ENCODE peak calls at places on chromosomes 5 and 9, in seven cellular contexts. S, Y, T, X, L, C and Z are unnamed samples.
A peak's percentile ranks its signal among the peaks of the same experiment; 100 is the strongest.

GRCh38 chr9:113538646-113539430 is 75.3 kb downstream of the RGS3 start:
- DNase-seq in Y (no peak), T (no peak), S (no peak), C (no peak), L (no peak), X (no peak), Z (no peak)

GRCh38 chr9:23382418-23382817 is 443.6 kb downstream of the ELAVL2 start:
- DNase-seq in C (no peak), L (no peak), T (no peak), X (no peak), S (no peak), Y (no peak), Z (no peak)

GRCh38 chr9:129823163-129823933 is 588 bp downstream of the TOR1A start:
- DNase-seq in X (no peak), C (peak; percentile 8), L (no peak), T (no peak), S (no peak), Y (no peak), Z (no peak)

GRCh38 chr9:109558718-109559151 is 60.6 kb upstream of the PTPN3 start:
- DNase-seq in L (no peak), T (no peak), X (no peak), C (no peak), Y (no peak), S (no peak), Z (no peak)

GRCh38 chr9:127444283-127444920 is 6.8 kb downstream of the RPL12 start:
- DNase-seq in S (no peak), L (no peak), Y (no peak), T (no peak), C (no peak), X (no peak), Z (no peak)

GRCh38 chr5:31133488-31133887 is 60.0 kb upstream of the CDH6 start:
- DNase-seq in Y (peak; percentile 10), T (peak; percentile 22), L (no peak), S (no peak), X (no peak), C (no peak), Z (peak; percentile 12)

GRCh38 chr5:39462211-39462610 is 37.4 kb upstream of the DAB2 start:
- DNase-seq in T (no peak), X (no peak), Y (no peak), S (no peak), C (no peak), L (no peak), Z (no peak)

GRCh38 chr5:55853818-55854217 is 2.7 kb downstream of the IL31RA start:
- DNase-seq in S (no peak), X (no peak), Y (peak; percentile 49), L (no peak), C (no peak), T (no peak), Z (peak; percentile 38)

GRCh38 chr5:90868799-90869198 is 310.2 kb downstream of the ADGRV1 start:
- DNase-seq in S (no peak), X (no peak), T (no peak), L (no peak), C (no peak), Y (no peak), Z (no peak)

GRCh38 chr9:105694848-105695581 is 674 bp downstream of the TMEM38B start:
- DNase-seq in Y (no peak), C (peak; percentile 33), S (no peak), X (peak; percentile 74), T (peak; percentile 12), L (peak; percentile 70), Z (no peak)

GRCh38 chr5:132263548-132264261 is 6.2 kb downstream of the PDLIM4 start:
- DNase-seq in T (peak; percentile 68), S (peak; percentile 66), Y (peak; percentile 72), C (no peak), X (no peak), L (no peak), Z (peak; percentile 79)

GRCh38 chr5:97101189-97101910 is 41.1 kb downstream of the LIX1 start:
- DNase-seq in C (no peak), Y (no peak), L (no peak), X (no peak), S (no peak), T (no peak), Z (no peak)

GRCh38 chr9:127744407-127745110 is 9.5 kb upstream of the TOR2A start:
- DNase-seq in T (no peak), Y (no peak), C (no peak), L (no peak), S (no peak), X (no peak), Z (no peak)

GRCh38 chr9:4324513-4324912 is 24.6 kb upstream of the GLIS3 start:
- DNase-seq in S (peak; percentile 77), L (no peak), T (no peak), C (no peak), X (no peak), Y (no peak), Z (no peak)

GRCh38 chr5:126483156-126483555 is 59.9 kb downstream of the GRAMD2B start:
- DNase-seq in S (no peak), T (no peak), X (no peak), Y (peak; percentile 21), C (no peak), L (no peak), Z (peak; percentile 34)

GRCh38 chr5:96999856-97000255 is 64.0 kb downstream of the LNPEP start:
- DNase-seq in Y (no peak), C (no peak), L (no peak), T (no peak), S (no peak), X (no peak), Z (no peak)

GRCh38 chr5:72209515-72210115 is 102.3 kb downstream of the MAP1B start:
- DNase-seq in S (no peak), L (no peak), Y (no peak), T (no peak), X (peak; percentile 67), C (no peak), Z (peak; percentile 20)

GRCh38 chr9:88938181-88938580 is 53.1 kb upstream of the S1PR3 start:
- DNase-seq in C (no peak), Y (no peak), S (no peak), T (no peak), X (no peak), L (no peak), Z (no peak)

GRCh38 chr9:36659500-36659899 is 86.8 kb downstream of the MELK start:
- DNase-seq in C (no peak), X (no peak), T (no peak), S (no peak), Y (no peak), L (no peak), Z (no peak)

GRCh38 chr9:73141282-73141681 is 10.4 kb upstream of the ANXA1 start:
- DNase-seq in S (no peak), T (no peak), L (no peak), Y (no peak), C (no peak), X (no peak), Z (no peak)

GRCh38 chr9:96458226-96458625 is 8.3 kb downstream of the HABP4 start:
- DNase-seq in X (no peak), Y (no peak), L (no peak), S (no peak), C (no peak), T (no peak), Z (no peak)

GRCh38 chr5:63697811-63698210 is 264.4 kb downstream of the HTR1A start:
- DNase-seq in L (no peak), S (no peak), C (no peak), X (no peak), Y (no peak), T (no peak), Z (no peak)

GRCh38 chr9:76868897-76869296 is 37.0 kb downstream of the PRUNE2 start:
- DNase-seq in T (no peak), Y (no peak), S (no peak), L (no peak), C (no peak), X (no peak), Z (no peak)

GRCh38 chr5:77425998-77426659 is 66.0 kb downstream of the WDR41 start:
- DNase-seq in Y (no peak), X (no peak), L (peak; percentile 90), T (no peak), C (no peak), S (no peak), Z (no peak)

GRCh38 chr5:38618154-38618553 is 61.7 kb upstream of the LIFR start:
- DNase-seq in X (no peak), S (no peak), C (no peak), L (no peak), Y (no peak), T (no peak), Z (no peak)

GRCh38 chr5:59360130-59360555 is 533.4 kb downstream of the PDE4D start:
- DNase-seq in L (no peak), S (no peak), Y (no peak), X (no peak), C (no peak), T (no peak), Z (no peak)

GRCh38 chr5:54390015-54390414 is 65.5 kb upstream of the HSPB3 start:
- DNase-seq in C (no peak), L (no peak), S (peak; percentile 96), Y (peak; percentile 90), X (peak; percentile 81), T (no peak), Z (peak; percentile 26)

GRCh38 chr5:121008041-121008440 is 543.9 kb downstream of the PRR16 start:
- DNase-seq in C (no peak), S (no peak), Y (no peak), T (no peak), L (no peak), X (no peak), Z (no peak)

GRCh38 chr5:149724884-149725283 is 5.2 kb upstream of the PPARGC1B start:
- DNase-seq in T (no peak), X (no peak), C (no peak), L (no peak), S (no peak), Y (no peak), Z (no peak)